ENCODE peak calls at places on chromosomes 16 and 17, in five cellular contexts. One of them, this sample, is unnamed.

GRCh38 chr17:78747479-78747878 is 34.6 kb downstream of the CYTH1 start:
- DNase-seq in CD4-positive, CD25-positive, alpha-beta regulatory T cell: no peak
- DNase-seq in adrenal gland: no peak
- DNase-seq in left lung: no peak
- DNase-seq in SK-N-SH: no peak
- DNase-seq in this sample: no peak

GRCh38 chr17:6713130-6713917 is at the start of gene SLC13A5:
- DNase-seq in CD4-positive, CD25-positive, alpha-beta regulatory T cell: no peak
- DNase-seq in left lung: no peak
- DNase-seq in SK-N-SH: peak; percentile 32
- DNase-seq in adrenal gland: peak; percentile 62
- DNase-seq in this sample: no peak

GRCh38 chr17:17831208-17832039 is 5.4 kb downstream of the SREBF1 start:
- DNase-seq in left lung: no peak
- DNase-seq in CD4-positive, CD25-positive, alpha-beta regulatory T cell: no peak
- DNase-seq in adrenal gland: peak; percentile 72
- DNase-seq in SK-N-SH: peak; percentile 86
- DNase-seq in this sample: no peak

GRCh38 chr17:48749621-48750553 is 21.3 kb upstream of the HOXB13 start:
- DNase-seq in adrenal gland: no peak
- DNase-seq in SK-N-SH: no peak
- DNase-seq in left lung: no peak
- DNase-seq in CD4-positive, CD25-positive, alpha-beta regulatory T cell: no peak
- DNase-seq in this sample: no peak

GRCh38 chr17:73594025-73594424 is 50.2 kb downstream of the SDK2 start:
- DNase-seq in adrenal gland: no peak
- DNase-seq in SK-N-SH: no peak
- DNase-seq in CD4-positive, CD25-positive, alpha-beta regulatory T cell: no peak
- DNase-seq in left lung: no peak
- DNase-seq in this sample: no peak

GRCh38 chr17:66620528-66620927 is 214.4 kb upstream of the CACNG5 start:
- DNase-seq in adrenal gland: no peak
- DNase-seq in SK-N-SH: no peak
- DNase-seq in left lung: no peak
- DNase-seq in CD4-positive, CD25-positive, alpha-beta regulatory T cell: no peak
- DNase-seq in this sample: no peak

GRCh38 chr16:87278191-87279093 is 38.8 kb downstream of the C16orf95 start:
- DNase-seq in adrenal gland: peak; percentile 84
- DNase-seq in left lung: peak; percentile 89
- DNase-seq in SK-N-SH: peak; percentile 91
- DNase-seq in CD4-positive, CD25-positive, alpha-beta regulatory T cell: peak; percentile 62
- DNase-seq in this sample: no peak

GRCh38 chr17:50183439-50184001 is 17.7 kb downstream of the SGCA start:
- DNase-seq in SK-N-SH: no peak
- DNase-seq in left lung: peak; percentile 69
- DNase-seq in CD4-positive, CD25-positive, alpha-beta regulatory T cell: no peak
- DNase-seq in adrenal gland: no peak
- DNase-seq in this sample: no peak

GRCh38 chr16:10961231-10961630 is 16.9 kb downstream of the CLEC16A start:
- DNase-seq in CD4-positive, CD25-positive, alpha-beta regulatory T cell: no peak
- DNase-seq in adrenal gland: peak; percentile 83
- DNase-seq in left lung: no peak
- DNase-seq in SK-N-SH: no peak
- DNase-seq in this sample: no peak

GRCh38 chr16:17277981-17278381 is 192.8 kb downstream of the XYLT1 start:
- DNase-seq in left lung: no peak
- DNase-seq in adrenal gland: peak; percentile 64
- DNase-seq in SK-N-SH: no peak
- DNase-seq in CD4-positive, CD25-positive, alpha-beta regulatory T cell: no peak
- DNase-seq in this sample: no peak

GRCh38 chr16:51409001-51409675 is 258.1 kb upstream of the SALL1 start:
- DNase-seq in SK-N-SH: no peak
- DNase-seq in CD4-positive, CD25-positive, alpha-beta regulatory T cell: no peak
- DNase-seq in adrenal gland: no peak
- DNase-seq in left lung: no peak
- DNase-seq in this sample: no peak

GRCh38 chr17:36463916-36464764 is 22.3 kb upstream of the ZNHIT3 start:
- DNase-seq in left lung: no peak
- DNase-seq in SK-N-SH: no peak
- DNase-seq in adrenal gland: peak; percentile 89
- DNase-seq in CD4-positive, CD25-positive, alpha-beta regulatory T cell: peak; percentile 68
- DNase-seq in this sample: no peak

GRCh38 chr17:1108810-1109605 is 70.8 kb downstream of the ABR start:
- DNase-seq in CD4-positive, CD25-positive, alpha-beta regulatory T cell: peak; percentile 88
- DNase-seq in SK-N-SH: peak; percentile 85
- DNase-seq in left lung: peak; percentile 93
- DNase-seq in adrenal gland: peak; percentile 57
- DNase-seq in this sample: peak; percentile 67

GRCh38 chr17:57941384-57942370 is 13.5 kb downstream of the CUEDC1 start:
- DNase-seq in CD4-positive, CD25-positive, alpha-beta regulatory T cell: no peak
- DNase-seq in left lung: no peak
- DNase-seq in SK-N-SH: no peak
- DNase-seq in adrenal gland: no peak
- DNase-seq in this sample: no peak

GRCh38 chr16:82843606-82844271 is 217.0 kb downstream of the CDH13 start:
- DNase-seq in left lung: no peak
- DNase-seq in CD4-positive, CD25-positive, alpha-beta regulatory T cell: no peak
- DNase-seq in adrenal gland: no peak
- DNase-seq in SK-N-SH: no peak
- DNase-seq in this sample: no peak

GRCh38 chr16:81708459-81709368 is 70.4 kb upstream of the PLCG2 start:
- DNase-seq in adrenal gland: peak; percentile 90
- DNase-seq in SK-N-SH: no peak
- DNase-seq in CD4-positive, CD25-positive, alpha-beta regulatory T cell: no peak
- DNase-seq in left lung: no peak
- DNase-seq in this sample: no peak

GRCh38 chr16:22161999-22162657 is at the start of gene SDR42E2:
- DNase-seq in CD4-positive, CD25-positive, alpha-beta regulatory T cell: peak; percentile 51
- DNase-seq in adrenal gland: no peak
- DNase-seq in SK-N-SH: peak; percentile 83
- DNase-seq in left lung: peak; percentile 81
- DNase-seq in this sample: peak; percentile 39

GRCh38 chr17:78176548-78177025 is 8.2 kb downstream of the SYNGR2 start:
- DNase-seq in left lung: peak; percentile 97
- DNase-seq in SK-N-SH: peak; percentile 90
- DNase-seq in CD4-positive, CD25-positive, alpha-beta regulatory T cell: peak; percentile 82
- DNase-seq in adrenal gland: peak; percentile 82
- DNase-seq in this sample: peak; percentile 75

GRCh38 chr16:87412996-87413421 is 20.9 kb downstream of the MAP1LC3B start:
- DNase-seq in CD4-positive, CD25-positive, alpha-beta regulatory T cell: no peak
- DNase-seq in SK-N-SH: no peak
- DNase-seq in left lung: peak; percentile 72
- DNase-seq in adrenal gland: no peak
- DNase-seq in this sample: no peak

GRCh38 chr16:212999-213398 is 16.2 kb downstream of the LUC7L start:
- DNase-seq in SK-N-SH: no peak
- DNase-seq in adrenal gland: no peak
- DNase-seq in CD4-positive, CD25-positive, alpha-beta regulatory T cell: no peak
- DNase-seq in left lung: no peak
- DNase-seq in this sample: no peak

GRCh38 chr17:1272701-1273100 is 2.5 kb downstream of the BHLHA9 start:
- DNase-seq in SK-N-SH: no peak
- DNase-seq in adrenal gland: no peak
- DNase-seq in left lung: no peak
- DNase-seq in CD4-positive, CD25-positive, alpha-beta regulatory T cell: no peak
- DNase-seq in this sample: no peak

GRCh38 chr17:73765824-73766563 is 121.7 kb upstream of the SDK2 start:
- DNase-seq in adrenal gland: no peak
- DNase-seq in left lung: no peak
- DNase-seq in CD4-positive, CD25-positive, alpha-beta regulatory T cell: no peak
- DNase-seq in SK-N-SH: no peak
- DNase-seq in this sample: no peak

GRCh38 chr17:58535431-58535830 is 21.0 kb upstream of the MTMR4 start:
- DNase-seq in adrenal gland: no peak
- DNase-seq in CD4-positive, CD25-positive, alpha-beta regulatory T cell: no peak
- DNase-seq in SK-N-SH: no peak
- DNase-seq in left lung: no peak
- DNase-seq in this sample: no peak

GRCh38 chr17:7774037-7774659 is 56.6 kb downstream of the DNAH2 start:
- DNase-seq in left lung: no peak
- DNase-seq in adrenal gland: peak; percentile 86
- DNase-seq in SK-N-SH: no peak
- DNase-seq in CD4-positive, CD25-positive, alpha-beta regulatory T cell: no peak
- DNase-seq in this sample: no peak

GRCh38 chr16:23320695-23321094 is 18.6 kb downstream of the SCNN1B start:
- DNase-seq in left lung: peak; percentile 83
- DNase-seq in CD4-positive, CD25-positive, alpha-beta regulatory T cell: no peak
- DNase-seq in SK-N-SH: no peak
- DNase-seq in adrenal gland: no peak
- DNase-seq in this sample: no peak

GRCh38 chr17:80498242-80498919 is 22.0 kb upstream of the NPTX1 start:
- DNase-seq in left lung: peak; percentile 64
- DNase-seq in adrenal gland: no peak
- DNase-seq in SK-N-SH: no peak
- DNase-seq in CD4-positive, CD25-positive, alpha-beta regulatory T cell: no peak
- DNase-seq in this sample: no peak

GRCh38 chr17:31064707-31065106 is 30.1 kb upstream of the NF1 start:
- DNase-seq in left lung: no peak
- DNase-seq in adrenal gland: no peak
- DNase-seq in CD4-positive, CD25-positive, alpha-beta regulatory T cell: no peak
- DNase-seq in SK-N-SH: no peak
- DNase-seq in this sample: no peak

GRCh38 chr17:80859004-80859941 is 132.4 kb upstream of the CHMP6 start:
- DNase-seq in SK-N-SH: peak; percentile 88
- DNase-seq in left lung: peak; percentile 83
- DNase-seq in adrenal gland: peak; percentile 86
- DNase-seq in CD4-positive, CD25-positive, alpha-beta regulatory T cell: no peak
- DNase-seq in this sample: no peak

GRCh38 chr17:46720408-46720807 is 98.1 kb downstream of the WNT3 start:
- DNase-seq in SK-N-SH: no peak
- DNase-seq in adrenal gland: no peak
- DNase-seq in left lung: no peak
- DNase-seq in CD4-positive, CD25-positive, alpha-beta regulatory T cell: no peak
- DNase-seq in this sample: no peak

GRCh38 chr16:56743840-56744239 is 13.9 kb downstream of the NUP93 start:
- DNase-seq in adrenal gland: peak; percentile 93
- DNase-seq in CD4-positive, CD25-positive, alpha-beta regulatory T cell: no peak
- DNase-seq in left lung: no peak
- DNase-seq in SK-N-SH: no peak
- DNase-seq in this sample: no peak

DNA sequence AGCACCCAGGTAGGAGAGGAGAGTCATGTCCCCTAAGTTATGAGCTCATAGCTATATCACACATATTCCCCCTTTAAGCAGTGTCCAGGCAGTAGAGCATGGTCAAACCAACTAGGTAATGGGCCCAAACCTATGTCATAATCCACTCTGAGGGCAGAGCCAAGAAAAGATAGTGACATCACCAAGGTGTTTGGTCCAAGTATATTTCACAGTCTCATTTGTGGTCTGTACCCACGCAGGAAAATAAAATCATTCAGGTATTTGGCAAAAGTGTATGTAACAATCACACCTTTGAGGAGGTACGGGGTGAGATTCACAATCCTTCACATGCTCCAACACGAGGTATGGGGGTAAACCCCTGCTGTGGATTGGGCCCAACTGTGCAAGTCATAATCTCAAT is 2112.8 kb downstream of the TP53TG3F start:
- DNase-seq in CD4-positive, CD25-positive, alpha-beta regulatory T cell: no peak
- DNase-seq in SK-N-SH: no peak
- DNase-seq in adrenal gland: no peak
- DNase-seq in left lung: no peak
- DNase-seq in this sample: no peak
- H3K9me3 ChIP-seq in CD4-positive, CD25-positive, alpha-beta regulatory T cell: peaks cover 32% of the 10 kb centered on the region
- H3K9me3 ChIP-seq in SK-N-SH: no peaks in the 10 kb centered on the region
- H3K9me3 ChIP-seq in adrenal gland: no peaks in the 10 kb centered on the region
- H3K9me3 ChIP-seq in left lung: peaks cover 48% of the 10 kb centered on the region
- H3K9me3 ChIP-seq in this sample: no peaks in the 10 kb centered on the region

DNA sequence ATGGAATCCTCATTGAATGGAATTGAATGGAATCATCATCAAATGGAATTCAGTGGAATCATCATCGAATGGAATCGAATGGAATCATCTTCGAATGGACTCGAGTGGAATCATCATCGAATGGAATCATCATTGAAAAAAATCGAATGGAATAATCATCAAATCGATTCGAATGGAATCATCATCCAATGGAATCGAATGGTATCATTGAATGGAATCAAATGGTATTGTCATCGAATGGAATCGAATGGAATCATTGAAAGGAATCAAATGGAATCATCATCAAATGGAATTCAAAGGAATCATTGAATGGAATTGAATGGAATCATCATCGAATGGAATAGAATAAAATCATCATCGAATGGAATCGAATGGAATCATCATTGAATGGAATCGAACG is 619.3 kb downstream of the TP53TG3F start:
- DNase-seq in left lung: no peak
- DNase-seq in SK-N-SH: no peak
- DNase-seq in adrenal gland: no peak
- DNase-seq in CD4-positive, CD25-positive, alpha-beta regulatory T cell: no peak
- DNase-seq in this sample: no peak
- H3K9me3 ChIP-seq in left lung: peaks cover 97% of the 10 kb centered on the region
- H3K9me3 ChIP-seq in SK-N-SH: peaks cover 9% of the 10 kb centered on the region
- H3K9me3 ChIP-seq in adrenal gland: no peaks in the 10 kb centered on the region
- H3K9me3 ChIP-seq in CD4-positive, CD25-positive, alpha-beta regulatory T cell: peaks cover 3% of the 10 kb centered on the region
- H3K9me3 ChIP-seq in this sample: peaks cover 5% of the 10 kb centered on the region

DNA sequence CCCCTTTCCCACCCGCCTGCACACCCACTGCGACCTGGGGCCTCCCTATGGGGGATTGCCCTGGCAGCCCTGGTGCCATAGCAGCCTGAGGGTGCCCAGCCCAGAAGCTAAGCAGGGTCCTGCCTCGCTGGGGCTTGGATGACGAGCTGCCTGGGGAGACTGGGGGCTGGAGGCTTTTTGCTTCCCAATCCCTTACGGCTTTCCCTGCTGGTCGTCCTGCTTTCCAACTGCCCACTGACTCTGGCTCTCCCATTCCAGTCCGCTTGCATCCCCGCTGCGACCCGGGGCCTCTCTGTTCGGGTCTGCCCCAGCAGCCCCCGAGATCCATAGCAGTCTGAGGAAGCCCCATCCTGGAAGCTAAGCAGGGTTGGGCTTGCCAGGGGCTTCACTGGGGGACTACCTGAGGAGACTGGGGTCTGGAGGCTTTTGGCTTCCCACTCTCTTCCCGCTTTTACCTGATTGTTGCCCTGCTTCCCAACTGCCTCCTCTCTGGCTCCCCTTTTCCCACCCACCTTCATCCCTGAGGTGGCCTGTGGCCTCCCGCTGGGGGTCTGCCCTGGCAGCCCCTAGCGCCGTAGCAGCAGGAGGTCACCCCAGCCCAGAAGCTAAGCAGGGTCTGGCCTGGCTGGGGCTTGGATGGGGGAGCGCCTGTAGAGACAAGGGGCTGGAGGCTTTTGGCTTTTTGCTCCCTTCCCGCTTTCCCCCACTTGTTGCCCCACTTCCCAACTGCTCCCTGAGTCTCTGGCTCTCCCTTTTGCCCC is 2292.8 kb downstream of the TP53TG3F start:
- DNase-seq in CD4-positive, CD25-positive, alpha-beta regulatory T cell: no peak
- DNase-seq in left lung: peak; percentile 66
- DNase-seq in adrenal gland: no peak
- DNase-seq in SK-N-SH: no peak
- DNase-seq in this sample: no peak
- H3K9me3 ChIP-seq in CD4-positive, CD25-positive, alpha-beta regulatory T cell: peaks cover 88% of the 10 kb centered on the region
- H3K9me3 ChIP-seq in left lung: peaks cover 94% of the 10 kb centered on the region
- H3K9me3 ChIP-seq in adrenal gland: no peaks in the 10 kb centered on the region
- H3K9me3 ChIP-seq in SK-N-SH: no peaks in the 10 kb centered on the region
- H3K9me3 ChIP-seq in this sample: no peaks in the 10 kb centered on the region

DNA sequence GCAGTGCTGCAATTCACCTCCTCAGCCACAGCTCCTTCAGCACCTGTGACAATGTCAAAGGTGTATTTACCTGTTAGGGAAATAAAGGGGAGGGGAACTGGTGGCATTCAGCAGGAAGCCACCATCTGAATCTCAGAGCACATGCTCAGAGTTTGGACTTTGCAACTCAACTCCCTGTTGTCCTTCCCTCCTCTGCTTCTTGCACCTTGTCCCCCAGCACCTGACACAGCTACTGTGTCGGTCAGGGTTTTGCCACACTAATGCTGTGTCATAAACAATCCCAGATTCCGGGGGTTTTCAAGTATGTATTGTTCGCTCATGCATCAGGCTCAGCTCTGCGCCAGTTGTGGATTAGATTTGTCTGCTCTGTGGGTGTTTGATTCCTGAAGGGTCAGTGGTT is 43.7 kb downstream of the HSBP1 start:
- DNase-seq in SK-N-SH: no peak
- DNase-seq in CD4-positive, CD25-positive, alpha-beta regulatory T cell: no peak
- DNase-seq in left lung: no peak
- DNase-seq in adrenal gland: no peak
- DNase-seq in this sample: no peak
- H3K9me3 ChIP-seq in SK-N-SH: no peaks in the 10 kb centered on the region
- H3K9me3 ChIP-seq in CD4-positive, CD25-positive, alpha-beta regulatory T cell: no peaks in the 10 kb centered on the region
- H3K9me3 ChIP-seq in left lung: no peaks in the 10 kb centered on the region
- H3K9me3 ChIP-seq in adrenal gland: no peaks in the 10 kb centered on the region
- H3K9me3 ChIP-seq in this sample: no peaks in the 10 kb centered on the region

This sample was measured in T-helper 17 cell.